ENCODE peak calls at places on chromosomes 4 and X, in seven cellular contexts. One of them, this sample, is unnamed.

GRCh38 chrX:136262812-136263315 is 11.7 kb upstream of the MAP7D3 start:
- DNase-seq in uterus: no peak
- DNase-seq in tibial nerve: no peak
- DNase-seq in A549: no peak
- DNase-seq in thyroid gland: no peak
- DNase-seq in fibroblast of the aortic adventitia: no peak
- DNase-seq in fibroblast of lung: no peak
- DNase-seq in this sample: no peak

GRCh38 chr4:38062088-38062893 is 102.1 kb downstream of the PTTG2 start:
- DNase-seq in fibroblast of lung: peak
- DNase-seq in uterus: peak
- DNase-seq in thyroid gland: peak
- DNase-seq in tibial nerve: peak
- DNase-seq in A549: peak
- DNase-seq in fibroblast of the aortic adventitia: peak
- DNase-seq in this sample: peak

GRCh38 chrX:31483336-31483735 is 411.5 kb upstream of the FTHL17 start:
- DNase-seq in tibial nerve: no peak
- DNase-seq in uterus: no peak
- DNase-seq in fibroblast of lung: peak
- DNase-seq in fibroblast of the aortic adventitia: peak
- DNase-seq in A549: no peak
- DNase-seq in thyroid gland: no peak
- DNase-seq in this sample: no peak

GRCh38 chr4:151957163-151957562 is 196.4 kb upstream of the GATB start:
- DNase-seq in uterus: no peak
- DNase-seq in A549: no peak
- DNase-seq in thyroid gland: no peak
- DNase-seq in fibroblast of the aortic adventitia: peak
- DNase-seq in tibial nerve: no peak
- DNase-seq in fibroblast of lung: peak
- DNase-seq in this sample: no peak

GRCh38 chrX:1584237-1585011 is 7.0 kb upstream of the AKAP17A start:
- DNase-seq in fibroblast of lung: no peak
- DNase-seq in tibial nerve: no peak
- DNase-seq in thyroid gland: no peak
- DNase-seq in uterus: no peak
- DNase-seq in fibroblast of the aortic adventitia: no peak
- DNase-seq in A549: no peak
- DNase-seq in this sample: no peak

GRCh38 chr4:128521634-128522253 is 234.1 kb upstream of the PGRMC2 start:
- DNase-seq in fibroblast of the aortic adventitia: peak
- DNase-seq in tibial nerve: no peak
- DNase-seq in fibroblast of lung: peak
- DNase-seq in thyroid gland: no peak
- DNase-seq in uterus: no peak
- DNase-seq in A549: peak
- DNase-seq in this sample: no peak

GRCh38 chr4:118979712-118980111 is 91.1 kb downstream of the SYNPO2 start:
- DNase-seq in fibroblast of the aortic adventitia: no peak
- DNase-seq in thyroid gland: no peak
- DNase-seq in fibroblast of lung: no peak
- DNase-seq in tibial nerve: no peak
- DNase-seq in uterus: no peak
- DNase-seq in A549: no peak
- DNase-seq in this sample: no peak

GRCh38 chr4:5804656-5805055 is 88.2 kb downstream of the CRMP1 start:
- DNase-seq in A549: no peak
- DNase-seq in tibial nerve: no peak
- DNase-seq in uterus: no peak
- DNase-seq in fibroblast of lung: no peak
- DNase-seq in fibroblast of the aortic adventitia: no peak
- DNase-seq in thyroid gland: no peak
- DNase-seq in this sample: no peak

GRCh38 chrX:127038065-127038464 is 218.5 kb downstream of the PRR32 start:
- DNase-seq in tibial nerve: no peak
- DNase-seq in A549: no peak
- DNase-seq in fibroblast of the aortic adventitia: no peak
- DNase-seq in uterus: no peak
- DNase-seq in fibroblast of lung: no peak
- DNase-seq in thyroid gland: no peak
- DNase-seq in this sample: peak

GRCh38 chr4:2583517-2583916 is 47.1 kb downstream of the FAM193A start:
- DNase-seq in A549: no peak
- DNase-seq in uterus: no peak
- DNase-seq in thyroid gland: peak
- DNase-seq in tibial nerve: no peak
- DNase-seq in fibroblast of the aortic adventitia: peak
- DNase-seq in fibroblast of lung: peak
- DNase-seq in this sample: no peak

GRCh38 chr4:95507147-95507546 is 41.6 kb downstream of the UNC5C start:
- DNase-seq in A549: no peak
- DNase-seq in fibroblast of the aortic adventitia: no peak
- DNase-seq in tibial nerve: no peak
- DNase-seq in thyroid gland: no peak
- DNase-seq in uterus: no peak
- DNase-seq in fibroblast of lung: peak
- DNase-seq in this sample: no peak

GRCh38 chr4:121594796-121595526 is 101.8 kb downstream of the ANXA5 start:
- DNase-seq in thyroid gland: no peak
- DNase-seq in tibial nerve: peak
- DNase-seq in uterus: peak
- DNase-seq in fibroblast of the aortic adventitia: peak
- DNase-seq in fibroblast of lung: peak
- DNase-seq in A549: no peak
- DNase-seq in this sample: no peak

GRCh38 chrX:150473371-150473770 is 95.0 kb upstream of the MTM1 start:
- DNase-seq in fibroblast of lung: no peak
- DNase-seq in tibial nerve: no peak
- DNase-seq in A549: no peak
- DNase-seq in uterus: no peak
- DNase-seq in fibroblast of the aortic adventitia: no peak
- DNase-seq in thyroid gland: no peak
- DNase-seq in this sample: no peak

GRCh38 chr4:142278171-142278570 is 567.9 kb downstream of the INPP4B start:
- DNase-seq in uterus: no peak
- DNase-seq in A549: no peak
- DNase-seq in fibroblast of the aortic adventitia: no peak
- DNase-seq in thyroid gland: no peak
- DNase-seq in fibroblast of lung: peak
- DNase-seq in tibial nerve: no peak
- DNase-seq in this sample: no peak

GRCh38 chr4:99763635-99764101 is 53.0 kb upstream of the DAPP1 start:
- DNase-seq in fibroblast of lung: peak
- DNase-seq in uterus: peak
- DNase-seq in fibroblast of the aortic adventitia: peak
- DNase-seq in thyroid gland: peak
- DNase-seq in A549: peak
- DNase-seq in tibial nerve: peak
- DNase-seq in this sample: no peak

GRCh38 chr4:106522839-106523238 is 154.3 kb upstream of the GIMD1 start:
- DNase-seq in fibroblast of lung: no peak
- DNase-seq in A549: no peak
- DNase-seq in thyroid gland: no peak
- DNase-seq in fibroblast of the aortic adventitia: no peak
- DNase-seq in uterus: no peak
- DNase-seq in tibial nerve: no peak
- DNase-seq in this sample: no peak

GRCh38 chrX:136386173-136386572 is 85.4 kb downstream of the ADGRG4 start:
- DNase-seq in thyroid gland: no peak
- DNase-seq in uterus: no peak
- DNase-seq in fibroblast of the aortic adventitia: no peak
- DNase-seq in tibial nerve: no peak
- DNase-seq in A549: no peak
- DNase-seq in fibroblast of lung: no peak
- DNase-seq in this sample: no peak

GRCh38 chrX:120559799-120560198 is 963 bp downstream of the CUL4B start:
- DNase-seq in A549: no peak
- DNase-seq in thyroid gland: no peak
- DNase-seq in uterus: no peak
- DNase-seq in fibroblast of lung: peak
- DNase-seq in fibroblast of the aortic adventitia: no peak
- DNase-seq in tibial nerve: no peak
- DNase-seq in this sample: no peak

GRCh38 chr4:124636793-124637192 is 75.7 kb downstream of the ANKRD50 start:
- DNase-seq in fibroblast of lung: peak
- DNase-seq in tibial nerve: no peak
- DNase-seq in fibroblast of the aortic adventitia: no peak
- DNase-seq in A549: no peak
- DNase-seq in uterus: no peak
- DNase-seq in thyroid gland: no peak
- DNase-seq in this sample: no peak

GRCh38 chr4:168751263-168752225 is 254.7 kb downstream of the PALLD start:
- DNase-seq in A549: no peak
- DNase-seq in uterus: no peak
- DNase-seq in tibial nerve: no peak
- DNase-seq in fibroblast of lung: peak
- DNase-seq in thyroid gland: no peak
- DNase-seq in fibroblast of the aortic adventitia: peak
- DNase-seq in this sample: no peak

GRCh38 chr4:144862221-144862620 is 216.3 kb downstream of the HHIP start:
- DNase-seq in fibroblast of the aortic adventitia: no peak
- DNase-seq in tibial nerve: no peak
- DNase-seq in A549: no peak
- DNase-seq in uterus: no peak
- DNase-seq in thyroid gland: no peak
- DNase-seq in fibroblast of lung: no peak
- DNase-seq in this sample: no peak

GRCh38 chr4:171813195-171813955 is at the start of gene GALNTL6:
- DNase-seq in thyroid gland: no peak
- DNase-seq in fibroblast of lung: peak
- DNase-seq in fibroblast of the aortic adventitia: no peak
- DNase-seq in uterus: no peak
- DNase-seq in tibial nerve: no peak
- DNase-seq in A549: no peak
- DNase-seq in this sample: no peak

DNA sequence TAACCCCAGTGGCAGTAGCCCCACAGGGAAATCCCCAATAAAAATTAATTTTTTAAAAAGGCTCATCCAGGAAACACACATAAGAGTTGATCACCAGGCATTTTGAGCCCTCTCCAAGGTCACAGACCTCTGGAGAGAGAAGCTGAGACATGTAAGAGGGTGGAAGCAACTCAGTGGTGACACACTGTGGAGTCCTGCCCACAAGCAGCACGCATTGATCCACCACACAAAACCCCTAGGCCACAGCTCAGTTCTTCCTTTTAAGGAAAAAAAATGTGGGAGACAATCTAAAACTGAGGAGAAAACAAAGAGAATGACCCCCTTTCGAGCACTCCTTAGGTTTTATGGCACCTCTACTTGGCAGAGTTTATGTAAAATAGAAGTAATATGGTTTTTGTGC is 71.7 kb upstream of the S100G start:
- DNase-seq in A549: no peak
- DNase-seq in thyroid gland: no peak
- DNase-seq in tibial nerve: no peak
- DNase-seq in fibroblast of the aortic adventitia: peak
- DNase-seq in uterus: no peak
- DNase-seq in fibroblast of lung: peak
- DNase-seq in this sample: no peak
- H3K4me3 ChIP-seq in A549: no peak
- H3K4me3 ChIP-seq in thyroid gland: no peak
- H3K4me3 ChIP-seq in tibial nerve: no peak
- H3K4me3 ChIP-seq in fibroblast of the aortic adventitia: no peak
- H3K4me3 ChIP-seq in uterus: no peak
- H3K4me3 ChIP-seq in fibroblast of lung: no peak
- H3K4me3 ChIP-seq in this sample: no peak

GRCh38 chr4:150828159-150828558 is 186.9 kb downstream of the LRBA start:
- DNase-seq in A549: no peak
- DNase-seq in fibroblast of lung: no peak
- DNase-seq in fibroblast of the aortic adventitia: no peak
- DNase-seq in tibial nerve: no peak
- DNase-seq in uterus: no peak
- DNase-seq in thyroid gland: no peak
- DNase-seq in this sample: no peak
- H3K4me3 ChIP-seq in A549: no peak
- H3K4me3 ChIP-seq in fibroblast of lung: no peak
- H3K4me3 ChIP-seq in fibroblast of the aortic adventitia: no peak
- H3K4me3 ChIP-seq in tibial nerve: no peak
- H3K4me3 ChIP-seq in uterus: no peak
- H3K4me3 ChIP-seq in thyroid gland: no peak
- H3K4me3 ChIP-seq in this sample: no peak

GRCh38 chrX:69793260-69793935 is 177.5 kb downstream of the EDA start:
- DNase-seq in fibroblast of the aortic adventitia: no peak
- DNase-seq in fibroblast of lung: no peak
- DNase-seq in A549: no peak
- DNase-seq in thyroid gland: no peak
- DNase-seq in uterus: no peak
- DNase-seq in tibial nerve: no peak
- DNase-seq in this sample: no peak

DNA sequence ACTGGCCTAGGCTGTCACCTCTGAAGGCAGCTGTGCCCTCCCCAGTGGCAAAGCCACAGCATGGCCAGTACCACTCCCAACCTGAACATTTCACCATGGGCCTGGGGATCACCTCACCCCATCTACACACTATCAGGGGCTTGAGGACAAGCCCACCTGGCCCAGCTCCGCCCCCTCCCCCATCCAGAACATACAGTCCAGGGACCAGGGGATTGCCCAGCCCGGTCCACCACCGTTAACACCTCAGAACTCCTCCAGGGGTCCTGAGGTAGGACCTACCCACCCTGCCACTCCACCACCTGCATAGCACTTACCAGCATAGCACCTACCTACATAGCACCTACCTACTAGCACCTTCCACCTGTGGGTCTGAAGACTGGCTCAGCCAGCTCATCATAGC is 179.8 kb downstream of the EDA start:
- DNase-seq in fibroblast of lung: no peak
- DNase-seq in fibroblast of the aortic adventitia: no peak
- DNase-seq in tibial nerve: no peak
- DNase-seq in A549: no peak
- DNase-seq in uterus: no peak
- DNase-seq in thyroid gland: no peak
- DNase-seq in this sample: no peak
- H3K4me3 ChIP-seq in fibroblast of lung: no peak
- H3K4me3 ChIP-seq in fibroblast of the aortic adventitia: no peak
- H3K4me3 ChIP-seq in tibial nerve: no peak
- H3K4me3 ChIP-seq in A549: no peak
- H3K4me3 ChIP-seq in uterus: no peak
- H3K4me3 ChIP-seq in thyroid gland: no peak
- H3K4me3 ChIP-seq in this sample: no peak

DNA sequence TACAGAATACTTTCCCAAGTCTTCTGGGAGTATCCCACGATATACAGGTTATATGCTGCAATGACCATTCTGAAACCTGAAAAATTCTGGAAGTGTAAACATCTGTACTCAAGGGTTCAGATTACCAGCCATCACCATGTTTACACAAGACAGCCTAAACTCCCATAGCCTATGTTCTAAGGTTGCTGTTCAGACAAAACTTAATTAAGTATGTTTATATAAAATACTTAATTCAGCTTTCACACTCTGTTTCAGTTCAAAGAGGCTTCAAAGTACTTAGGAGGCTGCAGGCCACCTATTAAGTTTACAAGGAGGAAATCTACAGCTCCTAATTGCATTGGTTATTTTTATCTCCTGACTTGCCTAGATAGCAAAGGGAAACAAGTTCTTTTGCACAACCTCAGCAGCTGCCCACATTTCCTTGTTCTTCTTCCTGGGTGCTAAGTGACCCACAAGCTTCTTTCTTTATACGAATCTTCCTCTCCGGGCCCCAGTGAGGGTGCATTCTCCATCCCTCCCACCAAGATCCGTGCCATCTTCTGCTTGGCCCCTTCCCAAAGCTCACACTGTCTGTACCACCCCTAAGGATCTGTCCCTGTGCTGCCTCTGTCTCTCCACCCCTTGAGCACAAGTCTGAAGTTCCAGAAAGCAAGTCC is 2.0 kb downstream of the GAK start:
- DNase-seq in fibroblast of the aortic adventitia: peak
- DNase-seq in fibroblast of lung: no peak
- DNase-seq in uterus: no peak
- DNase-seq in tibial nerve: no peak
- DNase-seq in thyroid gland: no peak
- DNase-seq in A549: no peak
- DNase-seq in this sample: peak
- H3K4me3 ChIP-seq in fibroblast of the aortic adventitia: peak
- H3K4me3 ChIP-seq in fibroblast of lung: peak
- H3K4me3 ChIP-seq in uterus: no peak
- H3K4me3 ChIP-seq in tibial nerve: no peak
- H3K4me3 ChIP-seq in thyroid gland: no peak
- H3K4me3 ChIP-seq in A549: peak
- H3K4me3 ChIP-seq in this sample: peak